ENCODE peak calls at places on chromosomes 3 and 15, in seven cellular contexts. N is CD8-positive, alpha-beta memory T cell; H is BE2C; V is lung; C is tibial nerve; M is PC-3; F is ovary. O is an unnamed sample.

GRCh38 chr3:170585937-170586310 is at the start of gene SLC7A14:
- DNase-seq in M (no peak), H (peak; percentile 84), F (no peak), N (no peak), V (no peak), C (no peak), O (no peak)

GRCh38 chr3:108300103-108300849 is 3.9 kb downstream of the HHLA2 start:
- DNase-seq in F (no peak), M (no peak), V (no peak), C (no peak), N (no peak), H (no peak), O (no peak)

GRCh38 chr15:42444415-42445063 is 46.4 kb downstream of the ZNF106 start:
- DNase-seq in M (no peak), N (no peak), V (no peak), C (no peak), H (no peak), F (no peak), O (no peak)

GRCh38 chr15:87764461-87765236 is 491.9 kb downstream of the NTRK3 start:
- DNase-seq in C (no peak), M (peak; percentile 41), V (no peak), N (no peak), F (no peak), H (no peak), O (no peak)

GRCh38 chr15:84818221-84819131 is 1.3 kb downstream of the ALPK3 start:
- DNase-seq in F (no peak), V (no peak), N (no peak), M (peak; percentile 32), C (no peak), H (no peak), O (no peak)

GRCh38 chr3:188244395-188244861 is 90.5 kb downstream of the LPP start:
- DNase-seq in C (no peak), N (no peak), V (no peak), F (no peak), H (no peak), M (peak; percentile 92), O (no peak)

GRCh38 chr15:74240002-74240568 is 4.0 kb downstream of the CCDC33 start:
- DNase-seq in F (peak; percentile 75), H (peak; percentile 99), V (peak; percentile 85), C (peak; percentile 19), M (peak; percentile 96), N (no peak), O (no peak)

GRCh38 chr15:38564557-38565286 is at the start of gene RASGRP1:
- DNase-seq in H (peak; percentile 74), V (peak; percentile 48), F (no peak), N (peak; percentile 81), C (no peak), M (peak; percentile 35), O (peak; percentile 77)

GRCh38 chr15:99163271-99164062 is 58.6 kb downstream of the SYNM start:
- DNase-seq in N (no peak), V (no peak), C (no peak), F (no peak), M (no peak), H (no peak), O (no peak)

GRCh38 chr15:41926184-41927056 is 32.6 kb upstream of the SPTBN5 start:
- DNase-seq in M (peak; percentile 67), F (no peak), C (no peak), N (no peak), V (no peak), H (no peak), O (no peak)

GRCh38 chr3:196684548-196685407 is 27.3 kb downstream of the CEP19 start:
- DNase-seq in H (peak; percentile 64), N (peak; percentile 47), F (peak; percentile 56), M (peak; percentile 80), C (peak; percentile 49), V (peak; percentile 51), O (peak; percentile 48)

GRCh38 chr3:150759319-150759718 is 3.6 kb downstream of the SIAH2 start:
- DNase-seq in M (peak; percentile 88), F (no peak), C (no peak), N (no peak), H (no peak), V (no peak), O (no peak)
- H3K4me1 ChIP-seq in M (peaks cover 28% of the 10 kb centered on the region), F (peaks cover 25% of the 10 kb centered on the region), C (peaks cover 15% of the 10 kb centered on the region), N (peaks cover 28% of the 10 kb centered on the region), H (peaks cover 2% of the 10 kb centered on the region), V (peaks cover 35% of the 10 kb centered on the region), O (peaks cover 15% of the 10 kb centered on the region)

GRCh38 chr3:62316525-62316924 is 56.8 kb downstream of the FEZF2 start:
- DNase-seq in N (no peak), V (no peak), M (peak; percentile 27), H (no peak), C (no peak), F (no peak), O (no peak)

GRCh38 chr3:62318752-62319569 is 54.4 kb downstream of the FEZF2 start:
- DNase-seq in N (peak; percentile 43), H (peak; percentile 95), M (peak; percentile 61), C (peak; percentile 78), V (peak; percentile 86), F (peak; percentile 84), O (peak; percentile 32)

GRCh38 chr3:62323241-62323640 is 50.1 kb downstream of the FEZF2 start:
- DNase-seq in H (no peak), V (no peak), F (no peak), M (no peak), N (no peak), C (no peak), O (no peak)

GRCh38 chr3:62318365-62318751 is 55.0 kb downstream of the FEZF2 start:
- DNase-seq in C (no peak), F (no peak), M (no peak), N (no peak), H (peak; percentile 8), V (no peak), O (no peak)

DNA sequence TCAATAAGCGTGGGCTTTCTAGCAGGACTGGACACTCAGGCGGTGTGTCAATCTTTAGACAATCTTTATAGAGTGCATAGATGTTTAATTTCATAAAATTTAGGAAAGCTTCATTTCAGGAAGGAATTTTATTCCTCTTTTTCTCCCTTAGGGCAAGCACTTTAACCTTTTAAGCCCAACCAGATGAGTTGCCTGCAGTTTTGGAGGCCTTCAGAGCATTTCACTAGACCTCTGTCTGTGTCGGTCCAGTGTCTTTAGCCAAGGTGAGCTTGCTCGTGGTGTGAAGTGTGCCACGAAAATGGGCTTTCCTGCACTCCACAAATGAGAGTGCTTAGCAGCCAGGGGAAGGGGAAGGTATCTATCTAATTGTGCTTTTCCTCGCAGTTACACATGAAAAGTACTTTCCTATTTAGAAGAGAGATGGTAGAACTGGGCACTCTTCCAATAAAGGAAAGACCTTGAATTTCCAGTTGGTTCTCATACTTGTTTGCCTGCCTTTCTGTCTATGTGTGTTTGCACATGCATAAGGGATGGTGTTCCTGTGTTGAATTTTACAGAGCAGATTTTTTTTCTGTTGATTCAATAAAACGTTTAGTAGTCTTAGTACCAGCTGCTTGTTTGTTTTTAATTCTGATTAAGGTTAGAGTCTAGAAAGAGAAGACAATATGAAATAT is 53.6 kb downstream of the FEZF2 start:
- DNase-seq in C (no peak), N (no peak), V (no peak), M (peak; percentile 20), H (no peak), F (no peak), O (no peak)
- H3K4me3 ChIP-seq in C (peak overlapping the region; percentile 68), N (no peak overlapping the region), V (no peak overlapping the region), M (peak overlapping the region; percentile 66), H (peak overlapping the region; percentile 61), F (peak overlapping the region; percentile 45), O (no peak overlapping the region)

GRCh38 chr3:31978553-31978952 is 2.5 kb downstream of the OSBPL10 start:
- DNase-seq in F (no peak), C (no peak), N (no peak), V (no peak), H (no peak), M (peak; percentile 97), O (no peak)

GRCh38 chr3:31979006-31979697 is 1.9 kb downstream of the OSBPL10 start:
- DNase-seq in N (no peak), V (no peak), F (no peak), H (no peak), M (no peak), C (no peak), O (no peak)

GRCh38 chr3:31980530-31981205 is 394 bp downstream of the OSBPL10 start:
- DNase-seq in V (peak; percentile 79), M (peak; percentile 71), H (peak; percentile 4), F (peak; percentile 64), C (peak; percentile 18), N (no peak), O (no peak)

GRCh38 chr3:31976302-31976701 is 4.8 kb downstream of the OSBPL10 start:
- DNase-seq in H (no peak), M (no peak), V (no peak), F (no peak), C (no peak), N (no peak), O (no peak)

DNA sequence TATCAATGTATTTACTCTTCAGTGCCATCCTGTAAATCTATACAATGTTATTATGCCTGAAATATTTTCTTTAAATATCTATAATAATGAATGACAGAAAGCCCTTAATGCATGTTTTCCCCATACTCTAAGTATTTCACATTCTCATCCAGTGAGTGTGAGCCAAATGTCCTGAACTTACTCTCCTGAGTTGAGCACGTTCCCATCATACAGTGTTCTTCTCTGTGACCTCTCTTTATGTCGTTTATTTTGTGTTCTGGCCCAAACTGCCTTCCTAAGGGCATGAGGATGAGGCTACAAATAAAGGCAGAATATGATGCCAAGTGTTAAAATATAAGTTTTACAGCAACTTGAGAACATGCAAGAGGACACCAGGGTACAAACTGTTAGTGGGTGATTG is 3.3 kb downstream of the OSBPL10 start:
- DNase-seq in M (no peak), F (no peak), V (no peak), C (no peak), N (no peak), H (no peak), O (no peak)
- H3K4me1 ChIP-seq in M (peaks cover 34% of the 10 kb centered on the region), F (peaks cover 7% of the 10 kb centered on the region), V (peaks cover 2% of the 10 kb centered on the region), C (peaks cover 12% of the 10 kb centered on the region), N (peaks cover 5% of the 10 kb centered on the region), H (no peaks in the 10 kb centered on the region), O (peaks cover 6% of the 10 kb centered on the region)

GRCh38 chr3:138938877-138939562 is 7.9 kb downstream of the FOXL2 start:
- DNase-seq in F (peak; percentile 50), C (no peak), M (no peak), V (no peak), N (no peak), H (no peak), O (no peak)

GRCh38 chr3:138941259-138941885 is 5.6 kb downstream of the FOXL2 start:
- DNase-seq in V (no peak), N (no peak), H (peak; percentile 70), F (peak; percentile 84), C (no peak), M (peak; percentile 53), O (no peak)

GRCh38 chr3:138939563-138940241 is 7.2 kb downstream of the FOXL2 start:
- DNase-seq in H (no peak), N (no peak), F (peak; percentile 66), V (no peak), C (no peak), M (no peak), O (no peak)

GRCh38 chr3:138942271-138942670 is 4.7 kb downstream of the FOXL2 start:
- DNase-seq in F (no peak), V (no peak), M (no peak), H (no peak), N (no peak), C (no peak), O (no peak)

DNA sequence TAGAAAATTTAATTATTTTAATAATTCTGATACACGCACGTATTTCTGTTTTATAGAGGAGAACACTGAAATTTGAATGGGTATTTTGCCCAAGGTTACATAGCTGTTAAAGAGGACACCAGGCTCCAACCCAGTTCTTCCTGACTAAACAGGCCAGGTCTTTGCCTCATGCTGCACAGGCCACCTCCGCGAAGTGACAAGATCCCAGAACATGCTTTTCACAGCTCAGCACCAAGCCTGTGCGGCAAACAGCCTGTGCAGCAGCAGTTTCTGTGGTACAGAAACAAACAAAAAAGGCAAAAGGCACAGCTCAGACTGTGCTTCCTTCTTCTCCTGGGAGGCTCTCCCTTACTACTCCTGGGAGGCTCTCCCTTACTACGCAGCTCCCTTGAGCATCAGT is 6.5 kb downstream of the FOXL2 start:
- DNase-seq in F (peak; percentile 39), H (no peak), N (no peak), V (no peak), M (no peak), C (no peak), O (no peak)
- H3K4me3 ChIP-seq in F (no peak overlapping the region), H (no peak overlapping the region), N (no peak overlapping the region), V (no peak overlapping the region), M (no peak overlapping the region), C (no peak overlapping the region), O (no peak overlapping the region)